ENCODE peak calls at places on chromosomes 5 and 9, in nine cellular contexts. J is HepG2, U is IMR-90, A is NB4, V is breast epithelium, G is lower leg skin, X is A549, K is transverse colon, O is adrenal gland. W is an unnamed sample.

GRCh38 chr9:33677506-33677809 is 117.9 kb upstream of the PRSS3 start:
- DNase-seq in J (no peak), U (no peak), A (no peak), V (no peak), G (no peak), X (no peak), K (no peak), O (no peak), W (no peak)

GRCh38 chr5:56514246-56514645 is 281.1 kb upstream of the ANKRD55 start:
- DNase-seq in J (no peak), U (no peak), A (no peak), V (no peak), G (no peak), X (no peak), K (no peak), O (no peak), W (no peak)

GRCh38 chr5:103385722-103386121 is 127.2 kb downstream of the MACIR start:
- DNase-seq in J (no peak), U (no peak), A (no peak), V (no peak), G (no peak), X (no peak), K (no peak), O (no peak), W (no peak)

GRCh38 chr9:15222313-15222712 is 84.7 kb downstream of the TTC39B start:
- DNase-seq in J (no peak), U (no peak), A (no peak), V (no peak), G (no peak), X (no peak), K (no peak), O (no peak), W (no peak)

GRCh38 chr9:127963359-127964064 is 17.3 kb downstream of the EEIG1 start:
- DNase-seq in J (no peak), U (no peak), A (no peak), V (no peak), G (no peak), X (no peak), K (no peak), O (peak), W (no peak)

GRCh38 chr5:93831449-93831848 is 90.0 kb upstream of the POU5F2 start:
- DNase-seq in J (no peak), U (peak), A (no peak), V (no peak), G (no peak), X (peak), K (no peak), O (peak), W (no peak)

GRCh38 chr9:109452761-109453160 is 45.3 kb downstream of the PTPN3 start:
- DNase-seq in J (no peak), U (peak), A (peak), V (no peak), G (no peak), X (peak), K (no peak), O (no peak), W (no peak)

GRCh38 chr9:27445057-27445990 is 78.8 kb upstream of the IFNK start:
- DNase-seq in J (no peak), U (no peak), A (no peak), V (no peak), G (no peak), X (no peak), K (no peak), O (no peak), W (no peak)

GRCh38 chr9:114384836-114385411 is 2.9 kb downstream of the AKNA start:
- DNase-seq in J (no peak), U (no peak), A (no peak), V (no peak), G (no peak), X (no peak), K (no peak), O (no peak), W (no peak)

GRCh38 chr5:13783731-13784130 is 160.8 kb downstream of the DNAH5 start:
- DNase-seq in J (no peak), U (no peak), A (no peak), V (no peak), G (no peak), X (no peak), K (no peak), O (no peak), W (no peak)

GRCh38 chr5:83721878-83722779 is 1.5 kb upstream of the HAPLN1 start:
- DNase-seq in J (peak), U (peak), A (no peak), V (no peak), G (no peak), X (peak), K (peak), O (peak), W (peak)

GRCh38 chr5:116068028-116068632 is 16.7 kb upstream of the COMMD10 start:
- DNase-seq in J (peak), U (peak), A (peak), V (no peak), G (peak), X (peak), K (no peak), O (peak), W (peak)

GRCh38 chr9:134628354-134628736 is 13.3 kb upstream of the COL5A1 start:
- DNase-seq in J (no peak), U (no peak), A (no peak), V (no peak), G (no peak), X (no peak), K (no peak), O (no peak), W (no peak)

GRCh38 chr5:133952729-133953567 is 15.5 kb downstream of the C5orf15 start:
- DNase-seq in J (no peak), U (peak), A (peak), V (no peak), G (peak), X (no peak), K (peak), O (peak), W (no peak)

GRCh38 chr9:114805670-114806551 is at the start of gene TNFSF15:
- DNase-seq in J (peak), U (peak), A (peak), V (no peak), G (no peak), X (peak), K (peak), O (peak), W (no peak)

GRCh38 chr9:123589666-123590239 is 233.8 kb downstream of the CRB2 start:
- DNase-seq in J (no peak), U (no peak), A (no peak), V (no peak), G (no peak), X (no peak), K (no peak), O (no peak), W (no peak)

GRCh38 chr9:94891183-94891582 is 164.7 kb downstream of the AOPEP start:
- DNase-seq in J (no peak), U (no peak), A (no peak), V (no peak), G (no peak), X (no peak), K (no peak), O (no peak), W (no peak)

GRCh38 chr9:73565026-73565425 is 413.4 kb downstream of the ANXA1 start:
- DNase-seq in J (no peak), U (no peak), A (no peak), V (no peak), G (no peak), X (no peak), K (no peak), O (no peak), W (no peak)

GRCh38 chr9:107488400-107489143 is 997 bp downstream of the KLF4 start:
- DNase-seq in J (no peak), U (peak), A (peak), V (peak), G (peak), X (peak), K (peak), O (peak), W (peak)

GRCh38 chr9:113619156-113619861 is 155.8 kb downstream of the RGS3 start:
- DNase-seq in J (no peak), U (no peak), A (no peak), V (no peak), G (no peak), X (no peak), K (no peak), O (no peak), W (no peak)

DNA sequence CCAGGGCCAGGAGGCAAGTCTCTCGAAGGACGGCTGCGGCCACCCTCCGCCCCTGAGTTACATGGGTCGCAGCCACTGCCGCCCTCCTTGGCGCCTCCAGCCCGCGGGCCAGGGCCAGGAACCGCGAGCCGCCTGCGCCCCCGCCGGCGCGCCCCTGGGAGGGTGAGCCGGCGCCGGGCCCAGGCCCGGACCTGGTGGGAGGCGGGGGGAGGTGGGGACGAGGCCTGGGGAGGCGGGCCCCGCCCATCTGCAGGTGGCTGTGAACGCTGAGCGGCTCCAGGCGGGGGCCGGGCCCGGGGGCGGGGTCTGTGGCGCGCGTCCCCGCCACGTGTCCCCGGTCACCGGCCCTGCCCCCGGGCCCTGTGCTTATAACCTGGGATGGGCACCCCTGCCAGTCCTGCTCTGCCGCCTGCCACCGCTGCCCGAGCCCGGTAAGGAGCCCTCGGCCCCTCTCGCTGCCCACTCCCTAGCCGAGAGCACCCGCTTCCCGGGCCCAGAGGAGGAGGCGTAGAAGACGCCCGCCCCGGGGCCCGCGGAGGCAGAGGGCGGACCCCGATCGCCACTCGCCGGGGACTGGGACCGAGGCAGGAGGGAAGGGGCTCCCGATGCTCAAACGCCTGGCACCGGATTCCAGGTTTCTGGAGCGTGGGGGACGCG is at the start of gene ASS1:
- DNase-seq in J (peak), U (no peak), A (peak), V (peak), G (no peak), X (no peak), K (peak), O (peak), W (peak)
- TF ChIP-seq POLR2A in J (no peak), U (no peak), A (peak), V (no peak), G (no peak), X (no peak), K (peak), O (peak), W (no peak)

DNA sequence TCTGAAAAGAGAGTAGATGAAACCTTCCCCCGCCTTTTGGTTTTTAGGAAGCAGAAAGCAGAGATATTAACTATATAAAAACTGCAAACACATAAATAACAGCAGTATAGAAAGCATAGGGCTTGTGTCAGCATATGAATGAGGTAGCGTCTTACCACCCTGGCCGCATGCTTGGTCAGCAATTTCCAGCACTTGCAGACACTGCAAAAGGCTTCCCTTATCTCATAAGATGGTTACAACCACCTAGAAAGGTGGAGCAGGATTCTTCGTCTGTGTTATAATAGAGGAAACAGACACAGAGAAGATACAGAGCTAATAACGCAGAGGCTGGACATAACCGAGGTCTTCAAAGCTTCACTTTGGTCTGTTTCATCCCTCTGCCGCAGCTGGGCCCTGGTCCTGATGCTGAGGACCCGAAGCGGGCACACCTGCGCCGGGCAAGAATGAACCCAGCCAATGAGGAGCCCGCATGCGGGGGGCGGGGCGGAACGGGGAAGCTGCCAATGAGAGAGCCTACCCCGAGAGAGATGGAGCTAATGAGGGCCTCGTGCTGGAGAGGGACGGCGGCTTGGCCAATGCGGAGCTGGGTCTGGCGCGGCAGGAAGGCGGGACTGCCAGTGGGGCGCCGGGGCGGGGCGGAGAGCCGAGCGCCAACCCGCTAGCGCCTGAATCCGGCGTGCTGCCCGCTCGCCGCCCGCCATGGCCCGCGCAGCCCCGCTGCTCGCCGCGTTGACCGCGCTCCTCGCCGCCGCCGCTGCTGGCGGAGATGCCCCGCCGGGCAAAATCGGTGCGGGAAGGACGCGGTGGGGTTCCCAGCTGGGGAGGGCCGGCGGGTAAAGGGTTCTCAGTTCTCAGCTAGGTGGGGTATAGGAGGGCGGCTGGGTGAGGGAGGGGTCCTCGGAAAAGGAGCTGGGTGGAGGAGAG is at the start of gene PCYOX1L:
- DNase-seq in J (peak), U (peak), A (peak), V (peak), G (peak), X (peak), K (peak), O (peak), W (peak)
- TF ChIP-seq POLR2A in J (peak), U (no peak), A (peak), V (no peak), G (no peak), X (peak), K (no peak), O (peak), W (peak)

GRCh38 chr9:16704489-16705111 is 165.9 kb downstream of the BNC2 start:
- DNase-seq in J (no peak), U (peak), A (no peak), V (no peak), G (no peak), X (no peak), K (peak), O (peak), W (no peak)
- TF ChIP-seq POLR2A in J (no peak), U (peak), A (no peak), V (no peak), G (no peak), X (no peak), K (no peak), O (no peak), W (no peak)

GRCh38 chr9:86098793-86099694 is at the start of gene GOLM1:
- DNase-seq in J (no peak), U (peak), A (peak), V (no peak), G (no peak), X (peak), K (peak), O (peak), W (peak)
- TF ChIP-seq POLR2A in J (no peak), U (no peak), A (peak), V (no peak), G (no peak), X (peak), K (no peak), O (peak), W (no peak)

DNA sequence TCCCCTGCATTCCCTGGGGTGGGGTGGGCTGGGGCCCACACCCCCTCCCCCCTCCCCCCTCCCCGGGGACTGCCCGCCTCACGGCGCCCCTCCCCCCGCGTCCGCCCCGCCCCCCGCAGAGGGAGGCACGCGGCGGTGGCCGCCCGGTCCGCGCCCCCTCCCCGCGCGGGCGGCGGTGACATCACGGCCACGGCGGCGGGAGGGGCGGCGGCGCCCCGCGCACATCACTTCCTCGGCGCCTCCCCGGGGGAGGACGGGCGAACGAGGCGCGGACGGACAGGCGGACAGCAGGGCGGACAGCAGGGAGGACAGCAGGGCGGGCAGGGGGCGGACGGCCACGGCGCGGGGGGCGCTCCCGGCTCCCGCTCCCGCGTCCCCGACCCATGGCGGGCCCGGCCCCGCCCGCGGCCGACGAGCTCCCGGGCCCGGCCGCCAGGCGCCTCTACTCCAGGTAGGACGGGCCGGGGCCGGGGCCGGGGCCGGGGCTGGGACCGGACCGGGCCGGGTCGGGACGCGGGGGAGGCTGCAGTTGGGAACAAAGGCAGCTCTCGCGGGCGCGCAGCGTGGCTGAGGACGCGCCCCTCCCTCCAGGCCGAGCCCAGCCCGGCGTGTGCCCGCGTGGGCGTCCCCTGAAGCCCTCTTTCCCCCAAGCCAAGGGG is at the start of gene GPSM1:
- DNase-seq in J (no peak), U (peak), A (peak), V (no peak), G (no peak), X (no peak), K (peak), O (peak), W (no peak)
- TF ChIP-seq POLR2A in J (no peak), U (peak), A (no peak), V (no peak), G (no peak), X (peak), K (no peak), O (peak), W (no peak)

DNA sequence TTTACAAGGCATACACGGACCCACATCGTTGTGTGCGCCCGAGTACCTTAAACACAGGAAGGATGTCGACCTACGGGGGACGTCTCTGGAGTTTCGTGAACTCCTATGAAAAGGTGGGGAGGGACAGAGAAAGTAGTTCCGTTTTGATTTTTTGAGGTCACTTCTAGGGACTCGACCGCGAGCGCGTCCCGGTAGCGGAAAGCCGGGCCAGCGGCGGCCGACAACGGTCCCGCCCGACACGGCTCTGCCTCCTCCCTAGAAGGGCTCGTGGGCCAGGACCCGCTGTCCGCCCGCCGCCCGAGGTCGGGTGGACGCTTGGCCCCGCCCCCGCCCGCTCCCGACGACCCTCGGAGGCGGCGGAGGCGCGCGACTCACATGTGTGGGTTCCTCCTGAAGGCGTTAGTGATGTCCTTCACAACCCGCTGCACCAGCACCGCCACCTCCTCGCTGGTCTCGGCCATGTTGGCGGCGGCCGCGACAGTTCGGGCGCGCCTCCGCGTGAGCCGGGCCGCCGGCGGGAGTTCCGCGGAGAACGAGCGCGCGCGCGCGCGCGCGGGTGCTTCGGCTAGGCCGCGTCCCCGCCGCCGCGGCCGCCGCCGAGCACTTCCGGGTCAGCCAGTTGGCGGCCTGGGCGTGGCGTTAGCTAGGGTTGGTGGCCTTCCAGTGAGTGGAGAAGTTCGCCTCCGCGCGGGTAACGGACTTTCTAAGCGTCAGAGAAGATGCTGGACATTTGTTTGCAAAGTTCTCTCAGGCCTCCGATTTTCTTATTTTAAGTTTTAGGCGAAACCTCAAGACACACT is at the start of gene PTAR1:
- DNase-seq in J (peak), U (peak), A (peak), V (peak), G (peak), X (peak), K (peak), O (peak), W (peak)
- TF ChIP-seq POLR2A in J (peak), U (peak), A (peak), V (peak), G (no peak), X (peak), K (peak), O (peak), W (peak)

GRCh38 chr9:89983411-89983810 is 378.6 kb downstream of the GADD45G start:
- DNase-seq in J (no peak), U (no peak), A (no peak), V (no peak), G (no peak), X (no peak), K (no peak), O (no peak), W (no peak)
- TF ChIP-seq POLR2A in J (no peak), U (no peak), A (no peak), V (no peak), G (no peak), X (no peak), K (no peak), O (no peak), W (no peak)

GRCh38 chr9:13278368-13279246 is 885 bp downstream of the MPDZ start:
- DNase-seq in J (peak), U (peak), A (no peak), V (peak), G (peak), X (peak), K (peak), O (peak), W (peak)

GRCh38 chr9:13281356-13282016 is 2.0 kb upstream of the MPDZ start:
- DNase-seq in J (no peak), U (no peak), A (no peak), V (no peak), G (no peak), X (no peak), K (no peak), O (no peak), W (no peak)

GRCh38 chr9:13282998-13283397 is 3.5 kb upstream of the MPDZ start:
- DNase-seq in J (no peak), U (peak), A (no peak), V (no peak), G (no peak), X (no peak), K (no peak), O (no peak), W (no peak)

GRCh38 chr9:13278023-13278367 is 1.5 kb downstream of the MPDZ start:
- DNase-seq in J (peak), U (peak), A (no peak), V (no peak), G (no peak), X (no peak), K (no peak), O (no peak), W (peak)

GRCh38 chr9:13279284-13280162 is at the start of gene MPDZ:
- DNase-seq in J (peak), U (peak), A (no peak), V (peak), G (peak), X (peak), K (peak), O (peak), W (peak)
- TF ChIP-seq POLR2A in J (peak), U (no peak), A (no peak), V (no peak), G (no peak), X (peak), K (no peak), O (peak), W (no peak)

GRCh38 chr9:130074391-130075115 is 20.8 kb downstream of the GPR107 start:
- DNase-seq in J (no peak), U (no peak), A (no peak), V (no peak), G (no peak), X (no peak), K (no peak), O (no peak), W (no peak)
- TF ChIP-seq POLR2A in J (no peak), U (no peak), A (no peak), V (no peak), G (no peak), X (no peak), K (no peak), O (no peak), W (no peak)

W was measured in erythroblast.